ENCODE peak calls at places on chromosomes 1 and 21, in eight cellular contexts. L is sciatic nerve; T is OCI-M1; R is central memory CD8-positive, alpha-beta T cell; A is NCI-H1436; E is stimulated activated CD8-positive, alpha-beta memory T cell treated with anti-CD3 and anti-CD28 coated beads, Interleukin-7, amount 100 ng/mL, for 48 hours; Z is T-helper 17 cell; D is H7. F is an unnamed sample.

GRCh38 chr1:150686275-150686674 is 10.7 kb downstream of the GOLPH3L start:
- DNase-seq in D (no peak), L (no peak), E (no peak), T (no peak), R (no peak), Z (no peak), A (no peak), F (no peak)

GRCh38 chr21:15063821-15064575 is 802 bp downstream of the NRIP1 start:
- DNase-seq in L (peak; percentile 78), Z (no peak), A (no peak), D (peak; percentile 75), T (peak; percentile 67), R (no peak), E (no peak), F (no peak)

GRCh38 chr1:5451671-5452070 is 540.6 kb downstream of the NPHP4 start:
- DNase-seq in E (no peak), T (no peak), L (no peak), D (no peak), A (no peak), R (no peak), Z (no peak), F (no peak)

GRCh38 chr1:119081705-119082104 is 58.7 kb downstream of the WARS2 start:
- DNase-seq in R (no peak), D (no peak), Z (no peak), L (no peak), E (no peak), A (no peak), T (no peak), F (no peak)

GRCh38 chr1:181101581-181102226 is 13.2 kb downstream of the IER5 start:
- DNase-seq in R (no peak), D (peak; percentile 66), E (no peak), A (no peak), L (no peak), Z (no peak), T (no peak), F (no peak)

GRCh38 chr1:7425771-7426170 is 345.3 kb upstream of the VAMP3 start:
- DNase-seq in L (no peak), E (no peak), R (no peak), Z (no peak), T (no peak), D (no peak), A (no peak), F (no peak)

GRCh38 chr1:42940851-42941639 is 17.6 kb downstream of the SLC2A1 start:
- DNase-seq in E (no peak), D (no peak), Z (no peak), L (no peak), T (no peak), A (no peak), R (no peak), F (peak; percentile 92)

GRCh38 chr1:234427950-234428646 is 50.9 kb downstream of the TARBP1 start:
- DNase-seq in E (no peak), A (no peak), L (no peak), R (no peak), Z (no peak), T (no peak), D (no peak), F (no peak)

GRCh38 chr21:37220433-37220980 is 46.6 kb downstream of the VPS26C start:
- DNase-seq in Z (peak; percentile 20), A (no peak), L (no peak), D (peak; percentile 74), R (no peak), E (peak; percentile 17), T (peak; percentile 92), F (no peak)

F was measured in AG09309.